ENCODE peak calls at places on chromosomes 1 and 21, in eight cellular contexts. Y, K, N, W, S, J, E and V are unnamed samples.

GRCh38 chr1:167698313-167698712 is 23.5 kb upstream of the MPZL1 start:
- DNase-seq in W (no peak), E (no peak), S (no peak), Y (no peak), N (no peak), J (no peak), K (no peak), V (no peak)

GRCh38 chr1:201468844-201469644 is at the start of gene PHLDA3:
- DNase-seq in S (peak; percentile 54), Y (peak; percentile 73), W (peak; percentile 86), E (peak; percentile 93), N (no peak), K (no peak), J (peak; percentile 93), V (no peak)

GRCh38 chr21:43572443-43572842 is 86.8 kb downstream of the HSF2BP start:
- DNase-seq in K (no peak), J (no peak), W (no peak), S (no peak), N (no peak), Y (no peak), E (no peak), V (no peak)

GRCh38 chr1:15139654-15140350 is 13.7 kb upstream of the TMEM51 start:
- DNase-seq in W (peak; percentile 18), S (no peak), Y (no peak), N (no peak), K (no peak), E (no peak), J (peak; percentile 28), V (no peak)

GRCh38 chr1:24918370-24918769 is 11.7 kb downstream of the RUNX3 start:
- DNase-seq in N (no peak), W (no peak), K (no peak), S (no peak), Y (no peak), E (no peak), J (no peak), V (no peak)

GRCh38 chr1:100719490-100719889 is at the start of gene VCAM1:
- DNase-seq in E (peak; percentile 44), N (no peak), J (peak; percentile 60), S (peak; percentile 43), W (peak; percentile 23), Y (no peak), K (no peak), V (no peak)

GRCh38 chr1:44029260-44029910 is 1.9 kb downstream of the SLC6A9 start:
- DNase-seq in W (no peak), N (no peak), S (no peak), E (no peak), Y (no peak), J (no peak), K (no peak), V (no peak)

GRCh38 chr1:186750250-186750649 is 70.0 kb upstream of the PTGS2 start:
- DNase-seq in S (no peak), J (peak; percentile 49), W (no peak), Y (no peak), K (no peak), E (no peak), N (no peak), V (no peak)

GRCh38 chr1:36327421-36328087 is 4.1 kb upstream of the EVA1B start:
- DNase-seq in Y (no peak), N (no peak), K (no peak), J (peak; percentile 75), W (no peak), S (no peak), E (no peak), V (no peak)

GRCh38 chr21:45870851-45871615 is 110.5 kb upstream of the COL6A1 start:
- DNase-seq in Y (no peak), N (no peak), J (no peak), E (no peak), S (no peak), W (no peak), K (no peak), V (no peak)

GRCh38 chr1:190634134-190634533 is 156.5 kb upstream of the BRINP3 start:
- DNase-seq in J (no peak), K (no peak), Y (no peak), S (no peak), E (no peak), W (no peak), N (no peak), V (no peak)

GRCh38 chr1:226637147-226637935 is 88.8 kb downstream of the STUM start:
- DNase-seq in J (peak; percentile 18), Y (peak; percentile 13), K (no peak), N (peak; percentile 49), W (peak; percentile 30), E (peak; percentile 65), S (no peak), V (peak; percentile 2)

GRCh38 chr1:201602413-201603265 is 63.7 kb downstream of the NAV1 start:
- DNase-seq in W (peak; percentile 73), K (no peak), Y (no peak), S (no peak), N (no peak), E (peak; percentile 83), J (peak; percentile 99), V (no peak)

GRCh38 chr1:184210822-184211221 is 159.3 kb downstream of the TSEN15 start:
- DNase-seq in Y (no peak), J (no peak), E (no peak), K (no peak), N (no peak), S (no peak), W (no peak), V (no peak)

GRCh38 chr1:210624722-210625121 is 296.0 kb downstream of the HHAT start:
- DNase-seq in K (no peak), N (no peak), J (no peak), W (no peak), Y (no peak), S (no peak), E (no peak), V (no peak)

GRCh38 chr21:45502600-45502999 is 39.6 kb downstream of the SLC19A1 start:
- DNase-seq in W (no peak), Y (no peak), S (peak; percentile 42), N (no peak), E (no peak), K (no peak), J (no peak), V (no peak)

GRCh38 chr1:246532519-246532918 is 25.4 kb upstream of the SMYD3 start:
- DNase-seq in N (no peak), J (no peak), K (no peak), S (no peak), Y (no peak), E (no peak), W (peak; percentile 7), V (no peak)

GRCh38 chr1:228045871-228046270 is 36.6 kb upstream of the ARF1 start:
- DNase-seq in Y (no peak), E (no peak), W (no peak), J (no peak), K (no peak), N (peak; percentile 35), S (no peak), V (no peak)

GRCh38 chr1:38608202-38608864 is 251.2 kb downstream of the RRAGC start:
- DNase-seq in N (no peak), S (no peak), E (peak; percentile 34), W (peak; percentile 44), J (peak; percentile 9), Y (peak; percentile 47), K (no peak), V (no peak)

GRCh38 chr1:248828845-248829244 is 3.1 kb upstream of the SH3BP5L start:
- DNase-seq in Y (no peak), S (no peak), J (peak; percentile 95), E (peak; percentile 90), W (peak; percentile 43), N (no peak), K (no peak), V (no peak)

GRCh38 chr1:180560200-180560867 is 1.6 kb downstream of the OVAAL start:
- DNase-seq in N (no peak), W (no peak), Y (no peak), K (no peak), E (no peak), S (no peak), J (no peak), V (no peak)

GRCh38 chr1:55981015-55981635 is 598.2 kb downstream of the PLPP3 start:
- DNase-seq in Y (no peak), W (no peak), S (no peak), J (peak; percentile 47), K (no peak), E (peak; percentile 54), N (no peak), V (no peak)

GRCh38 chr1:25563330-25564215 is 20.2 kb downstream of the LDLRAP1 start:
- DNase-seq in Y (peak; percentile 59), K (no peak), J (no peak), W (no peak), E (no peak), N (no peak), S (no peak), V (no peak)

GRCh38 chr1:19068639-19069276 is 112.3 kb upstream of the IFFO2 start:
- DNase-seq in N (no peak), J (no peak), E (peak; percentile 44), S (no peak), W (no peak), K (no peak), Y (no peak), V (no peak)

GRCh38 chr1:208058212-208059155 is 147.6 kb upstream of the CD34 start:
- DNase-seq in S (no peak), Y (no peak), J (no peak), E (peak; percentile 39), N (no peak), W (no peak), K (no peak), V (no peak)

GRCh38 chr1:8670371-8670818 is 147.0 kb downstream of the RERE start:
- DNase-seq in J (peak; percentile 47), N (no peak), W (peak; percentile 16), S (no peak), Y (no peak), E (no peak), K (no peak), V (no peak)